ENCODE peak calls at places on chromosome 5, in six cellular contexts. P, J, M, K, Z and T are unnamed samples.

GRCh38 chr5:100900142-100900795 is 2.8 kb downstream of the ST8SIA4 start:
- DNase-seq in M (peak), J (no peak), P (peak), Z (peak), K (no peak), T (peak)

GRCh38 chr5:95537501-95537900 is 17.3 kb downstream of the SKIC3 start:
- DNase-seq in M (no peak), J (no peak), K (no peak), P (no peak), Z (no peak), T (no peak)

GRCh38 chr5:115816226-115817042 is at the start of gene CDO1:
- DNase-seq in K (no peak), M (peak), J (no peak), Z (peak), P (peak), T (peak)

GRCh38 chr5:139640432-139641115 is 7.6 kb upstream of the CXXC5 start:
- DNase-seq in K (no peak), Z (no peak), J (no peak), P (no peak), M (no peak), T (peak)

GRCh38 chr5:21121213-21121612 is 1133.2 kb upstream of the CDH18 start:
- DNase-seq in M (no peak), P (no peak), J (no peak), K (no peak), Z (no peak), T (no peak)

GRCh38 chr5:76177974-76178373 is 94.8 kb downstream of the SV2C start:
- DNase-seq in P (no peak), Z (no peak), K (no peak), M (no peak), J (no peak), T (no peak)

GRCh38 chr5:79642210-79642609 is 30.0 kb downstream of the TENT2 start:
- DNase-seq in J (no peak), Z (no peak), M (no peak), P (no peak), K (no peak), T (no peak)

GRCh38 chr5:41794478-41794877 is 75.7 kb downstream of the OXCT1 start:
- DNase-seq in J (no peak), Z (no peak), P (no peak), M (no peak), K (no peak), T (no peak)

GRCh38 chr5:159084053-159084452 is 15.7 kb downstream of the EBF1 start:
- DNase-seq in Z (no peak), K (no peak), P (no peak), M (no peak), J (no peak), T (no peak)

GRCh38 chr5:173837654-173838053 is 50.5 kb upstream of the CPEB4 start:
- DNase-seq in P (no peak), Z (no peak), M (no peak), K (no peak), J (no peak), T (no peak)

GRCh38 chr5:81234801-81235200 is 1.7 kb downstream of the CKMT2 start:
- DNase-seq in M (no peak), Z (no peak), K (no peak), P (no peak), J (no peak), T (no peak)

GRCh38 chr5:116482394-116482793 is 92.2 kb downstream of the SEMA6A start:
- DNase-seq in K (no peak), P (no peak), J (no peak), M (no peak), Z (no peak), T (no peak)

GRCh38 chr5:132466453-132467291 is 23.9 kb downstream of the IRF1 start:
- DNase-seq in M (no peak), P (no peak), Z (no peak), K (peak), J (no peak), T (no peak)